ENCODE peak calls at places on chromosome 6, in six cellular contexts. K, E, Z, J, W and X are unnamed samples.
A peak's percentile ranks its signal among the peaks of the same experiment; 100 is the strongest.

GRCh38 chr6:37987008-37987407 is 167.5 kb downstream of the ZFAND3 start:
- DNase-seq in W (no peak), Z (no peak), K (peak; percentile 39), J (no peak), E (no peak), X (peak; percentile 39)

GRCh38 chr6:70310063-70310694 is 7.3 kb upstream of the COL9A1 start:
- DNase-seq in Z (no peak), W (peak; percentile 39), E (no peak), K (peak; percentile 70), J (no peak), X (peak; percentile 31)

GRCh38 chr6:110509617-110510231 is 33.3 kb upstream of the SLC22A16 start:
- DNase-seq in J (no peak), Z (peak; percentile 43), W (no peak), E (no peak), K (peak; percentile 82), X (peak; percentile 75)

GRCh38 chr6:147159536-147160374 is 44.5 kb upstream of the STXBP5 start:
- DNase-seq in J (no peak), W (no peak), K (no peak), Z (no peak), E (no peak), X (no peak)

GRCh38 chr6:56555438-56555872 is 87.2 kb downstream of the DST start:
- DNase-seq in J (no peak), E (no peak), W (peak; percentile 21), Z (no peak), K (peak; percentile 62), X (no peak)

GRCh38 chr6:139433647-139434419 is 59.4 kb upstream of the CITED2 start:
- DNase-seq in W (no peak), E (no peak), K (peak; percentile 17), Z (no peak), J (no peak), X (no peak)

GRCh38 chr6:23523771-23524170 is 602.2 kb upstream of the NRSN1 start:
- DNase-seq in K (no peak), W (no peak), E (no peak), J (no peak), Z (no peak), X (no peak)

GRCh38 chr6:11413728-11414127 is 123.8 kb upstream of the TMEM170B start:
- DNase-seq in J (no peak), Z (no peak), K (peak; percentile 42), E (no peak), W (no peak), X (no peak)

GRCh38 chr6:141321486-141322347 is 811.0 kb upstream of the GJE1 start:
- DNase-seq in E (no peak), K (peak; percentile 76), J (no peak), W (peak; percentile 28), Z (no peak), X (no peak)

GRCh38 chr6:31139599-31139998 is 733 bp upstream of the PSORS1C2 start:
- DNase-seq in Z (no peak), E (no peak), J (no peak), W (no peak), K (no peak), X (no peak)

GRCh38 chr6:38058022-38058421 is 238.5 kb downstream of the ZFAND3 start:
- DNase-seq in Z (no peak), W (no peak), E (no peak), K (peak; percentile 31), J (no peak), X (no peak)

GRCh38 chr6:7058250-7058923 is 49.4 kb upstream of the RREB1 start:
- DNase-seq in E (peak; percentile 56), Z (peak; percentile 74), K (peak; percentile 93), W (peak; percentile 34), J (peak; percentile 38), X (peak; percentile 95)

GRCh38 chr6:52512199-52512598 is 64.7 kb downstream of the TRAM2 start:
- DNase-seq in Z (no peak), W (no peak), K (peak; percentile 92), E (no peak), J (peak; percentile 50), X (no peak)

GRCh38 chr6:35402136-35402855 is 49.8 kb upstream of the FANCE start:
- DNase-seq in K (no peak), W (no peak), E (no peak), Z (peak; percentile 79), J (no peak), X (no peak)

GRCh38 chr6:8414844-8415243 is 20.5 kb downstream of the SLC35B3 start:
- DNase-seq in J (no peak), K (no peak), E (no peak), W (no peak), Z (no peak), X (no peak)

GRCh38 chr6:159728552-159728951 is 1.2 kb downstream of the WTAP start:
- DNase-seq in E (no peak), W (no peak), Z (no peak), J (no peak), K (peak; percentile 22), X (no peak)

GRCh38 chr6:52663120-52663934 is 7.6 kb upstream of the TMEM14A start:
- DNase-seq in Z (peak; percentile 44), E (no peak), K (peak; percentile 86), W (peak; percentile 69), J (peak; percentile 29), X (peak; percentile 67)

GRCh38 chr6:8481727-8482126 is 46.4 kb upstream of the SLC35B3 start:
- DNase-seq in K (peak; percentile 17), W (no peak), Z (no peak), E (no peak), J (no peak), X (no peak)

GRCh38 chr6:101397199-101397598 is 3.7 kb downstream of the GRIK2 start:
- DNase-seq in E (no peak), Z (no peak), J (no peak), W (no peak), K (peak; percentile 2), X (no peak)

GRCh38 chr6:85323435-85324040 is 126.3 kb upstream of the NT5E start:
- DNase-seq in W (peak; percentile 88), J (peak; percentile 45), K (peak; percentile 83), E (peak; percentile 52), Z (peak; percentile 72), X (peak; percentile 60)

GRCh38 chr6:97705568-97705967 is 422.6 kb upstream of the MMS22L start:
- DNase-seq in Z (no peak), W (no peak), K (no peak), J (no peak), E (no peak), X (no peak)

GRCh38 chr6:107991939-107992560 is 34.0 kb upstream of the SEC63 start:
- DNase-seq in Z (no peak), K (no peak), E (no peak), J (no peak), W (no peak), X (no peak)

GRCh38 chr6:111480988-111481830 is 1.8 kb downstream of the REV3L start:
- DNase-seq in K (peak; percentile 42), J (no peak), E (no peak), W (no peak), Z (no peak), X (no peak)

GRCh38 chr6:72984981-72985665 is 240.2 kb downstream of the KHDC1L start:
- DNase-seq in Z (no peak), E (no peak), J (no peak), K (no peak), W (no peak), X (peak; percentile 74)

GRCh38 chr6:116450769-116451740 is 10.1 kb upstream of the CALHM6 start:
- DNase-seq in K (no peak), W (no peak), Z (peak; percentile 50), J (no peak), E (peak; percentile 53), X (no peak)

GRCh38 chr6:159978291-159979135 is 9.6 kb downstream of the IGF2R start:
- DNase-seq in E (no peak), J (no peak), Z (no peak), W (no peak), K (no peak), X (no peak)

GRCh38 chr6:36674942-36675341 is 3.6 kb upstream of the CDKN1A start:
- DNase-seq in Z (no peak), W (no peak), E (no peak), J (no peak), K (no peak), X (no peak)

GRCh38 chr6:128336436-128337095 is 183.8 kb downstream of the PTPRK start:
- DNase-seq in K (no peak), Z (no peak), E (no peak), W (no peak), J (no peak), X (no peak)

GRCh38 chr6:15247214-15247749 is 1.4 kb downstream of the JARID2 start:
- DNase-seq in Z (no peak), W (no peak), J (no peak), E (no peak), K (peak; percentile 22), X (no peak)

GRCh38 chr6:44737349-44737748 is 349.8 kb downstream of the CDC5L start:
- DNase-seq in W (no peak), J (no peak), K (no peak), Z (no peak), E (no peak), X (no peak)
- H3K4me3 ChIP-seq in W (no peak overlapping the region), J (no peak overlapping the region), K (no peak overlapping the region), Z (no peak overlapping the region), E (no peak overlapping the region), X (no peak overlapping the region)

GRCh38 chr6:41801380-41801779 is 13.9 kb downstream of the TOMM6 start:
- DNase-seq in J (no peak), K (peak; percentile 40), Z (no peak), E (no peak), W (no peak), X (no peak)
- TF ChIP-seq CTCF in J (no peak), K (peak; percentile 70), Z (no peak), E (no peak), W (peak; percentile 77), X (peak; percentile 81)

GRCh38 chr6:155693573-155694428 is 238.2 kb upstream of the NOX3 start:
- DNase-seq in E (no peak), K (no peak), W (peak; percentile 1), Z (peak; percentile 63), J (no peak), X (no peak)
- H3K4me3 ChIP-seq in E (no peak overlapping the region), K (no peak overlapping the region), W (no peak overlapping the region), Z (no peak overlapping the region), J (no peak overlapping the region), X (no peak overlapping the region)

GRCh38 chr6:164404802-164405488 is 904.5 kb downstream of the C6orf118 start:
- DNase-seq in K (no peak), W (no peak), Z (no peak), E (no peak), J (no peak), X (no peak)
- TF ChIP-seq CTCF in K (no peak), W (no peak), Z (no peak), E (no peak), J (no peak), X (no peak)